ENCODE peak calls at places on chromosomes 3 and 15, in five cellular contexts. F is endothelial cell of umbilical vein, I is esophagus squamous epithelium, K is Peyer's patch, S is heart left ventricle. B is an unnamed sample.

GRCh38 chr3:137163241-137163916 is 205.6 kb downstream of the IL20RB start:
- DNase-seq in S (no peak), I (no peak), F (no peak), K (no peak), B (no peak)

GRCh38 chr3:190127207-190127606 is 6.5 kb upstream of the P3H2 start:
- DNase-seq in F (no peak), I (no peak), S (no peak), K (no peak), B (no peak)

GRCh38 chr3:190435618-190436017 is 14.1 kb downstream of the TMEM207 start:
- DNase-seq in I (no peak), S (no peak), F (no peak), K (no peak), B (no peak)

GRCh38 chr3:190384241-190384863 is 3.6 kb upstream of the CLDN16 start:
- DNase-seq in F (peak; percentile 45), I (no peak), K (no peak), S (peak; percentile 28), B (no peak)

GRCh38 chr3:150128126-150128525 is 157.4 kb upstream of the PFN2 start:
- DNase-seq in K (no peak), S (no peak), I (no peak), F (no peak), B (no peak)

GRCh38 chr3:48820626-48821324 is 26.9 kb downstream of the PRKAR2A start:
- DNase-seq in F (peak; percentile 84), S (peak; percentile 29), I (no peak), K (no peak), B (no peak)

GRCh38 chr3:65677486-65677885 is 361.2 kb downstream of the MAGI1 start:
- DNase-seq in F (no peak), S (no peak), I (no peak), K (no peak), B (no peak)

GRCh38 chr3:126212629-126213375 is 32.4 kb upstream of the ALDH1L1 start:
- DNase-seq in K (peak; percentile 55), I (no peak), F (peak; percentile 47), S (peak; percentile 58), B (no peak)

GRCh38 chr15:94584833-94585244 is 353.5 kb downstream of the MCTP2 start:
- DNase-seq in K (no peak), S (no peak), I (no peak), F (peak; percentile 98), B (no peak)

GRCh38 chr15:76393614-76394013 is 57.0 kb downstream of the ISL2 start:
- DNase-seq in F (peak; percentile 19), S (no peak), I (no peak), K (no peak), B (no peak)

DNA sequence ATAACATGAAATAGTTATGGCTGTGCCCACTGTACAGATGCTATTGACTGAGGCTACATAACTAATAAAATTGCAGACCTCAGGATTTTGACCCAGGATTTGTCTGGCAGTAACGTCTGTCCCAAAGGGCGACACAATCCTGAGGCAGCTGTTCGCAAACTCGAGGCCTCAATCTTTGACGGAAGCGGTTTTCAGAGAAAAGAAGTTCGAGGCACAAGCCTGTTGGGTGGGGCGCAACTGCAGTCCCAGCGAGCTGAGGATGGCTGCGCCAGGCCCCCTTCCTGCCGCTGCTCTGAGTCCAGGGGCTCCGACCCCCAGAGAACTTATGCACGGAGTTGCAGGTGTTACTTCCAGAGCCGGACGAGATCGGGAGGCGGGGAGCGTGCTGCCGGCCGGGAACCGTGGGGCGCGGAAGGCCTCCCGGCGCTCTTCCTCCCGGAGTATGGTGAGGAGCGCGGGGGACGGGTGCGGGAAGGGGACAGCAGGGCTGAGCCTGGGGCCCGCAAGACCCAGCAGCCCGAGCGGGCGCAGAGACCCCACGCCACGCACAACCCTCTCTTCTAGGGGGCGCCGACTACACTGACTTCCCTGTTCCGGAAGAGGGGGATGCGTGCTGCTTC is at the start of gene PARP15:
- DNase-seq in K (peak; percentile 51), I (no peak), S (no peak), F (peak; percentile 24), B (no peak)
- TF ChIP-seq POLR2A in K (no peak), I (no peak), S (no peak), F (no peak), B (no peak)

GRCh38 chr3:99515891-99516290 is 122.5 kb upstream of the COL8A1 start:
- DNase-seq in K (no peak), I (no peak), S (no peak), F (peak; percentile 77), B (no peak)
- TF ChIP-seq POLR2A in K (no peak), I (no peak), S (no peak), F (no peak), B (no peak)

DNA sequence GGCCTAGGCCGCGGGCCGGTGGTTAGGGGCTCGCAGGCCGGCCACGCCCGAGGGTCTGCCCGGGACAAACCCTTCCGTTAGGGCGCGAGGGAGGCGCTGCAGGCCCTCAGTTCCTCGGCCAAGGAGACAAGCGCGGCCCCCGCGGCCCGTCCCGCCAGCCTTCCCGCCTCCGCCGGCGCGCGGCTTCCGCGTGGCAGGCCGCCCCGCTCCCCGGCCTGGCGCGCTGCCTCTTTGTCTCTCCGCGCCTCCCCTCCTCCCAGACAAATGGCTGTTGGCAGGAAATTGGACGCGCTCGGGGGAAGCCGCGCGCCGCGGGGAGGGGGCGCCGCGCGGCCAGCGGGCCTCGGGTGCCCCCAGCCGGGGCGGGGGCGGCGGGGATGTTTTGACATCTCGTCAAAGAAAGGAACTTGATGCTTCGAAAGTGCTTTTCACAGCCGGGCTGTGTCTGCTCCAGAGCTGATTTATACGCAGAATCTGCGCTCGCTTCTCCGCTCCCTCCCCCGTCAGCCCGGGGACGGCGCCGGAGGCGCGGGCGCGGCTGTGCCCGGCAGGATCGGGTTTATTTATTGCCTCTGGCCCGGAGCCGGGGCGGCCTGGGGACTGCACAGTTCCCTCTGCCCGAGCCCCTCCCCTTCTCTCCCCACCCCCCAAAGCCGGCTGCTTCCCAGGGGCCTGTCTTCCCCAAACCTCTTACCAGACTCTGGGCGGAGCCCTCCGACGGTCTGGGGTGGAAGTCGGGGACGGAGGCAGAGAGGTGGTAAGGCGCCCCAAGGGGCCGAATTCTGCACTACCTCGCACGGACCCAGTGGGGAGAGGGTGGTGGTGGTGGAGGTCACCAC is 20.8 kb downstream of the SHF start:
- DNase-seq in F (peak; percentile 72), K (peak; percentile 89), S (peak; percentile 91), I (peak; percentile 53), B (peak; percentile 92)
- TF ChIP-seq POLR2A in F (no peak), K (no peak), S (peak; percentile 39), I (no peak), B (no peak)

GRCh38 chr15:55403531-55403930 is 4.6 kb downstream of the CCPG1 start:
- DNase-seq in S (no peak), F (peak; percentile 61), I (no peak), K (no peak), B (no peak)

GRCh38 chr15:55402707-55403106 is 5.5 kb downstream of the CCPG1 start:
- DNase-seq in F (no peak), K (no peak), S (no peak), I (no peak), B (no peak)

GRCh38 chr15:55407631-55407948 is 569 bp downstream of the CCPG1 start:
- DNase-seq in S (no peak), K (no peak), I (no peak), F (no peak), B (no peak)

GRCh38 chr15:55407949-55408766 is at the start of the genes CCPG1 and PIERCE2:
- DNase-seq in K (peak; percentile 94), F (peak; percentile 96), I (peak; percentile 62), S (peak; percentile 95), B (peak; percentile 71)
- TF ChIP-seq POLR2A in K (peak; percentile 82), F (peak; percentile 67), I (peak; percentile 7), S (peak; percentile 92), B (peak; percentile 83)